ENCODE peak calls at places on chromosomes 1 and 21, in six cellular contexts. One of them, this sample, is unnamed.

GRCh38 chr1:4394366-4394765 is 260.0 kb upstream of the AJAP1 start:
- DNase-seq in HL-60: no peak
- DNase-seq in transverse colon: no peak
- DNase-seq in GM23338: no peak
- DNase-seq in suprapubic skin: peak; percentile 31
- DNase-seq in Panc1: no peak
- DNase-seq in this sample: no peak

GRCh38 chr1:30538906-30539855 is 184.2 kb downstream of the MATN1 start:
- DNase-seq in GM23338: no peak
- DNase-seq in HL-60: no peak
- DNase-seq in transverse colon: no peak
- DNase-seq in suprapubic skin: no peak
- DNase-seq in Panc1: no peak
- DNase-seq in this sample: peak; percentile 92

GRCh38 chr21:26389971-26390641 is 183.0 kb downstream of the CYYR1 start:
- DNase-seq in suprapubic skin: no peak
- DNase-seq in GM23338: no peak
- DNase-seq in transverse colon: no peak
- DNase-seq in Panc1: peak; percentile 89
- DNase-seq in HL-60: peak; percentile 42
- DNase-seq in this sample: no peak

GRCh38 chr1:83900530-83900929 is 98.4 kb downstream of the TTLL7 start:
- DNase-seq in HL-60: no peak
- DNase-seq in transverse colon: no peak
- DNase-seq in Panc1: peak; percentile 36
- DNase-seq in GM23338: no peak
- DNase-seq in suprapubic skin: no peak
- DNase-seq in this sample: no peak

GRCh38 chr1:107430540-107431228 is 289.8 kb downstream of the NTNG1 start:
- DNase-seq in HL-60: peak; percentile 29
- DNase-seq in transverse colon: peak; percentile 45
- DNase-seq in GM23338: peak; percentile 82
- DNase-seq in Panc1: peak; percentile 4
- DNase-seq in suprapubic skin: no peak
- DNase-seq in this sample: no peak

GRCh38 chr1:101239095-101240040 is 2.5 kb downstream of the S1PR1 start:
- DNase-seq in HL-60: no peak
- DNase-seq in Panc1: no peak
- DNase-seq in GM23338: no peak
- DNase-seq in suprapubic skin: no peak
- DNase-seq in transverse colon: no peak
- DNase-seq in this sample: no peak

GRCh38 chr1:151325646-151326429 is 1.4 kb downstream of the PI4KB start:
- DNase-seq in HL-60: no peak
- DNase-seq in suprapubic skin: no peak
- DNase-seq in transverse colon: no peak
- DNase-seq in Panc1: no peak
- DNase-seq in GM23338: no peak
- DNase-seq in this sample: no peak

GRCh38 chr21:44011123-44011773 is 861 bp upstream of the TRAPPC10 start:
- DNase-seq in GM23338: no peak
- DNase-seq in transverse colon: peak; percentile 24
- DNase-seq in suprapubic skin: no peak
- DNase-seq in Panc1: no peak
- DNase-seq in HL-60: no peak
- DNase-seq in this sample: no peak

GRCh38 chr1:100544791-100545190 is 6.9 kb downstream of the GPR88 start:
- DNase-seq in transverse colon: no peak
- DNase-seq in GM23338: no peak
- DNase-seq in Panc1: no peak
- DNase-seq in HL-60: no peak
- DNase-seq in suprapubic skin: no peak
- DNase-seq in this sample: no peak

GRCh38 chr1:159014851-159015250 is 5.1 kb downstream of the IFI16 start:
- DNase-seq in suprapubic skin: no peak
- DNase-seq in transverse colon: no peak
- DNase-seq in GM23338: no peak
- DNase-seq in Panc1: no peak
- DNase-seq in HL-60: no peak
- DNase-seq in this sample: no peak

GRCh38 chr1:21910528-21911204 is 26.4 kb downstream of the HSPG2 start:
- DNase-seq in GM23338: no peak
- DNase-seq in Panc1: no peak
- DNase-seq in HL-60: no peak
- DNase-seq in suprapubic skin: no peak
- DNase-seq in transverse colon: no peak
- DNase-seq in this sample: no peak

GRCh38 chr1:247337250-247337746 is 5.6 kb upstream of the ZNF496 start:
- DNase-seq in suprapubic skin: no peak
- DNase-seq in Panc1: no peak
- DNase-seq in HL-60: no peak
- DNase-seq in transverse colon: no peak
- DNase-seq in GM23338: no peak
- DNase-seq in this sample: no peak

GRCh38 chr1:150992626-150993025 is 10.5 kb downstream of the ANXA9 start:
- DNase-seq in transverse colon: no peak
- DNase-seq in suprapubic skin: no peak
- DNase-seq in Panc1: no peak
- DNase-seq in HL-60: no peak
- DNase-seq in GM23338: no peak
- DNase-seq in this sample: no peak

GRCh38 chr1:239815074-239815473 is 276.6 kb upstream of the FMN2 start:
- DNase-seq in transverse colon: no peak
- DNase-seq in HL-60: no peak
- DNase-seq in GM23338: no peak
- DNase-seq in Panc1: no peak
- DNase-seq in suprapubic skin: no peak
- DNase-seq in this sample: no peak

GRCh38 chr1:202305168-202305567 is 36.6 kb downstream of the UBE2T start:
- DNase-seq in Panc1: no peak
- DNase-seq in suprapubic skin: no peak
- DNase-seq in GM23338: no peak
- DNase-seq in HL-60: no peak
- DNase-seq in transverse colon: no peak
- DNase-seq in this sample: no peak

GRCh38 chr1:227191607-227192006 is 126.7 kb downstream of the CDC42BPA start:
- DNase-seq in transverse colon: no peak
- DNase-seq in HL-60: no peak
- DNase-seq in GM23338: no peak
- DNase-seq in Panc1: no peak
- DNase-seq in suprapubic skin: no peak
- DNase-seq in this sample: no peak

GRCh38 chr1:176029609-176030008 is 177.5 kb downstream of the COP1 start:
- DNase-seq in Panc1: no peak
- DNase-seq in HL-60: no peak
- DNase-seq in GM23338: no peak
- DNase-seq in transverse colon: no peak
- DNase-seq in suprapubic skin: no peak
- DNase-seq in this sample: no peak

GRCh38 chr1:5876251-5876650 is 116.0 kb downstream of the NPHP4 start:
- DNase-seq in HL-60: no peak
- DNase-seq in Panc1: no peak
- DNase-seq in GM23338: no peak
- DNase-seq in transverse colon: no peak
- DNase-seq in suprapubic skin: no peak
- DNase-seq in this sample: no peak

GRCh38 chr1:6560267-6560666 is 5.2 kb downstream of the TAS1R1 start:
- DNase-seq in GM23338: no peak
- DNase-seq in HL-60: no peak
- DNase-seq in suprapubic skin: no peak
- DNase-seq in transverse colon: no peak
- DNase-seq in Panc1: no peak
- DNase-seq in this sample: no peak

GRCh38 chr1:160581970-160582369 is 2.7 kb upstream of the CD84 start:
- DNase-seq in transverse colon: no peak
- DNase-seq in HL-60: no peak
- DNase-seq in suprapubic skin: no peak
- DNase-seq in Panc1: no peak
- DNase-seq in GM23338: no peak
- DNase-seq in this sample: no peak

GRCh38 chr21:39625211-39625895 is 12.6 kb downstream of the B3GALT5 start:
- DNase-seq in transverse colon: no peak
- DNase-seq in suprapubic skin: no peak
- DNase-seq in GM23338: no peak
- DNase-seq in Panc1: no peak
- DNase-seq in HL-60: no peak
- DNase-seq in this sample: peak; percentile 68

GRCh38 chr1:78511334-78511733 is 20.6 kb downstream of the PTGFR start:
- DNase-seq in GM23338: peak; percentile 46
- DNase-seq in Panc1: no peak
- DNase-seq in suprapubic skin: no peak
- DNase-seq in HL-60: no peak
- DNase-seq in transverse colon: no peak
- DNase-seq in this sample: no peak

GRCh38 chr21:26405735-26406361 is 167.2 kb downstream of the CYYR1 start:
- DNase-seq in suprapubic skin: no peak
- DNase-seq in GM23338: peak; percentile 34
- DNase-seq in Panc1: no peak
- DNase-seq in transverse colon: no peak
- DNase-seq in HL-60: no peak
- DNase-seq in this sample: no peak

GRCh38 chr1:66980745-66981367 is 56.1 kb downstream of the MIER1 start:
- DNase-seq in HL-60: no peak
- DNase-seq in GM23338: no peak
- DNase-seq in suprapubic skin: no peak
- DNase-seq in Panc1: no peak
- DNase-seq in transverse colon: no peak
- DNase-seq in this sample: no peak
- H3K4me3 ChIP-seq in HL-60: no peak overlapping the region
- H3K4me3 ChIP-seq in GM23338: no peak overlapping the region
- H3K4me3 ChIP-seq in suprapubic skin: no peak overlapping the region
- H3K4me3 ChIP-seq in Panc1: no peak overlapping the region
- H3K4me3 ChIP-seq in transverse colon: peak overlapping the region; percentile 15
- H3K4me3 ChIP-seq in this sample: peak overlapping the region; percentile 42

GRCh38 chr1:46244656-46245371 is 2.7 kb upstream of the RAD54L start:
- DNase-seq in transverse colon: no peak
- DNase-seq in Panc1: no peak
- DNase-seq in HL-60: peak; percentile 19
- DNase-seq in suprapubic skin: no peak
- DNase-seq in GM23338: peak; percentile 58
- DNase-seq in this sample: no peak

GRCh38 chr1:46242918-46243317 is 4.6 kb upstream of the RAD54L start:
- DNase-seq in suprapubic skin: no peak
- DNase-seq in transverse colon: no peak
- DNase-seq in HL-60: no peak
- DNase-seq in GM23338: no peak
- DNase-seq in Panc1: no peak
- DNase-seq in this sample: no peak

GRCh38 chr1:46248122-46248920 is 758 bp downstream of the RAD54L start:
- DNase-seq in suprapubic skin: no peak
- DNase-seq in HL-60: peak; percentile 65
- DNase-seq in transverse colon: peak; percentile 52
- DNase-seq in Panc1: no peak
- DNase-seq in GM23338: peak; percentile 85
- DNase-seq in this sample: no peak

GRCh38 chr1:46246548-46247432 is 773 bp upstream of the RAD54L start:
- DNase-seq in HL-60: peak; percentile 59
- DNase-seq in suprapubic skin: peak; percentile 80
- DNase-seq in Panc1: no peak
- DNase-seq in GM23338: peak; percentile 97
- DNase-seq in transverse colon: peak; percentile 65
- DNase-seq in this sample: peak; percentile 93

DNA sequence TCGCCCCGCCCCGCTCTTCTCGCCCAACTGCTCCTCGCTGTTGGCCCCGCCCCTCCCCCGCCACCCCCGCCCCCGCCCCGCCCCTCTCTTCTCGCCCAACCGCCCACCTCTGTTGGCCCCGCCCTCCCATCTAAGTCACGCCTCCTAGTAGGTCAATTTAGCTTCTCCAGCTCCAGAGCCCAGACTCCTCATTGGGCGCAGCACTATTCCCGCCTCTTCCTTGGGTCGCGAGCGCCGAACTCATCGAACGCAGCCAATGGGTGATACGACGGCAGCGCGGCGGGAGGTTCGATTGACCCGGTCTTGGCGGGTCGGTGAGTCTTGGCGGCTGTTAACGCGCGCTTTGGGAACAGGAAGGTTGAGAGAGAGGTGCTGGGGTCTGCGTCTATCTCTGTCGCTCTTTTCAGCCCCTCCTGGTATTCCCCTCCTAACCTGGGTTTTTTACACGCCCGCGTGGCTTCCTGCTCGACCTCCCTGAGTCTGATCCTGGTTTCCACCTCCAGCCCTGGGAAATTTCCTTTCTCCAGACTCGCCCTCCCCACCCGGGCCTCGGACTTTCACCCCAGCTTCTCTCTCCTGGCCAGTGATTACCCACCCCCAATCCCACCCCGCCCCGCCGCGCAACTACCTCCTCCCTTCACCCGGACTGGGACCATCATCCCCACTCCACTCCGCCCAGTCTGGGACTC is at the start of gene RAD54L:
- DNase-seq in suprapubic skin: peak; percentile 98
- DNase-seq in GM23338: peak; percentile 100
- DNase-seq in transverse colon: peak; percentile 98
- DNase-seq in HL-60: peak; percentile 100
- DNase-seq in Panc1: peak; percentile 88
- DNase-seq in this sample: peak; percentile 99
- TF ChIP-seq POLR2AphosphoS5 in suprapubic skin: peak; percentile 34
- TF ChIP-seq POLR2AphosphoS5 in GM23338: peak; percentile 82
- TF ChIP-seq POLR2AphosphoS5 in transverse colon: peak; percentile 4
- TF ChIP-seq POLR2AphosphoS5 in HL-60: peak; percentile 81
- TF ChIP-seq POLR2AphosphoS5 in Panc1: peak; percentile 94
- TF ChIP-seq POLR2AphosphoS5 in this sample: peak; percentile 90

GRCh38 chr1:62037274-62037673 is 157.4 kb upstream of the L1TD1 start:
- DNase-seq in suprapubic skin: no peak
- DNase-seq in Panc1: no peak
- DNase-seq in GM23338: no peak
- DNase-seq in HL-60: no peak
- DNase-seq in transverse colon: no peak
- DNase-seq in this sample: no peak
- H3K4me3 ChIP-seq in suprapubic skin: no peak overlapping the region
- H3K4me3 ChIP-seq in Panc1: no peak overlapping the region
- H3K4me3 ChIP-seq in GM23338: no peak overlapping the region
- H3K4me3 ChIP-seq in HL-60: no peak overlapping the region
- H3K4me3 ChIP-seq in transverse colon: no peak overlapping the region
- H3K4me3 ChIP-seq in this sample: no peak overlapping the region

DNA sequence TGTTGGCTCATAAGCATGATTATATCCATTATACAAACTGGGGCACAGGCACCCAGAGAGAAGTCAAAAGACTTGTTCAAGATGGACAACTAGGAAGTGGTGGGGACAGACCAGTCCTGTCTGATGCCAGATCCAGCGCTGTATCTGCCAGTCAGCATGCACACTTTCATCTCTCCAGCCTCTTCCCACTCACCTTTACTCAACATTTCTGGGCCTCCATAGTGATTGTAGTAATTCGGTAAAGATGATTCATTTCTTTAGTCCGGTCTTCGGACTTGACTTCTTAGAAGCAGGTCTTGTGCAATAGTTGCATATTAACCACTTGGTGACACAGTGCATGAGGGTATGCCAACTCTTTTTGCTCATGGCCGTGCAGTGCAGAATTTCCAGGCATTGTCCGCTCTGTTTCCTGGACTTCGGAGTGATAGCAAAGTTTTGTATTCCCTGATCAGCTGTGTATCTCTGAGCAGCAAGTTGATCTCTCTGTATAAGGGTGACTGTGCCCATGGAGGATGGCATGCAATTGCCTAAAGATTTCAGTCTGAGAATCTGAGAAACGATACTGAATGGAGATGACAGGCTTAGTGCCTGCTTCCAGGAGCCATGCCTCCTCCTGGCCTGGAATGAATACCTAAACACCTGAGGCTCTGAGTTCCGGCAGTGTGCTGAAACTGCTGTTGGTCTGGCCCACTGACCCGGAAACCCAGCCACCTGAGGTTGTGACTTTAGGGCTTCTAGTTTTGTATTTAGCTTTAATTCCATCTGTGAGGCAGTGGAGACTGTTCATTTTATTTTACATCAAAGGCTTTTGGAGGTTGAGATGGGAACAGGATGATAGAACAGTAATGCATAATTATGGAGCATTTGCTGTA is 39.0 kb downstream of the GALNT2 start:
- DNase-seq in Panc1: no peak
- DNase-seq in HL-60: peak; percentile 40
- DNase-seq in transverse colon: no peak
- DNase-seq in suprapubic skin: no peak
- DNase-seq in GM23338: no peak
- DNase-seq in this sample: no peak
- TF ChIP-seq POLR2AphosphoS5 in Panc1: no peak
- TF ChIP-seq POLR2AphosphoS5 in HL-60: no peak
- TF ChIP-seq POLR2AphosphoS5 in transverse colon: peak; percentile 26
- TF ChIP-seq POLR2AphosphoS5 in suprapubic skin: peak; percentile 31
- TF ChIP-seq POLR2AphosphoS5 in GM23338: no peak
- TF ChIP-seq POLR2AphosphoS5 in this sample: no peak